ENCODE peak calls at places on chromosomes 7 and 10, in nine cellular contexts. One of them, this sample, is unnamed.

GRCh38 chr10:30422981-30423654 is 10.9 kb upstream of the MAP3K8 start:
- DNase-seq in GM04504: no peak
- DNase-seq in NCI-H1105: no peak
- DNase-seq in gastrocnemius medialis: peak
- DNase-seq in mesothelial cell of epicardium: peak
- DNase-seq in NB4: peak
- DNase-seq in GM20000: no peak
- DNase-seq in mesenteric fat pad: no peak
- DNase-seq in SK-MEL-5: no peak
- DNase-seq in this sample: peak

GRCh38 chr10:30430544-30431298 is 3.3 kb upstream of the MAP3K8 start:
- DNase-seq in SK-MEL-5: no peak
- DNase-seq in mesenteric fat pad: no peak
- DNase-seq in NCI-H1105: no peak
- DNase-seq in mesothelial cell of epicardium: no peak
- DNase-seq in GM20000: no peak
- DNase-seq in GM04504: no peak
- DNase-seq in NB4: peak
- DNase-seq in gastrocnemius medialis: no peak
- DNase-seq in this sample: no peak

GRCh38 chr10:86411281-86411841 is 44.8 kb upstream of the GRID1 start:
- DNase-seq in GM20000: peak
- DNase-seq in NCI-H1105: no peak
- DNase-seq in gastrocnemius medialis: no peak
- DNase-seq in GM04504: peak
- DNase-seq in SK-MEL-5: peak
- DNase-seq in mesothelial cell of epicardium: no peak
- DNase-seq in mesenteric fat pad: no peak
- DNase-seq in NB4: peak
- DNase-seq in this sample: peak

GRCh38 chr7:75639893-75640600 is 98.7 kb downstream of the HIP1 start:
- DNase-seq in GM04504: no peak
- DNase-seq in NB4: no peak
- DNase-seq in NCI-H1105: no peak
- DNase-seq in GM20000: no peak
- DNase-seq in SK-MEL-5: peak
- DNase-seq in gastrocnemius medialis: no peak
- DNase-seq in mesenteric fat pad: no peak
- DNase-seq in mesothelial cell of epicardium: no peak
- DNase-seq in this sample: peak

GRCh38 chr7:45196374-45196773 is 38.8 kb downstream of the RAMP3 start:
- DNase-seq in GM20000: peak
- DNase-seq in NB4: no peak
- DNase-seq in NCI-H1105: no peak
- DNase-seq in mesenteric fat pad: peak
- DNase-seq in mesothelial cell of epicardium: no peak
- DNase-seq in GM04504: no peak
- DNase-seq in gastrocnemius medialis: no peak
- DNase-seq in SK-MEL-5: no peak
- DNase-seq in this sample: no peak

GRCh38 chr7:14685112-14685511 is 217.4 kb downstream of the DGKB start:
- DNase-seq in NB4: no peak
- DNase-seq in mesenteric fat pad: no peak
- DNase-seq in mesothelial cell of epicardium: no peak
- DNase-seq in GM20000: no peak
- DNase-seq in GM04504: no peak
- DNase-seq in gastrocnemius medialis: no peak
- DNase-seq in NCI-H1105: no peak
- DNase-seq in SK-MEL-5: no peak
- DNase-seq in this sample: no peak

GRCh38 chr7:128407751-128408708 is 1.8 kb downstream of the IMPDH1 start:
- DNase-seq in mesothelial cell of epicardium: no peak
- DNase-seq in GM20000: no peak
- DNase-seq in gastrocnemius medialis: no peak
- DNase-seq in mesenteric fat pad: no peak
- DNase-seq in SK-MEL-5: no peak
- DNase-seq in NB4: peak
- DNase-seq in NCI-H1105: no peak
- DNase-seq in GM04504: no peak
- DNase-seq in this sample: no peak

GRCh38 chr10:5314866-5315265 is 49.9 kb upstream of the UCN3 start:
- DNase-seq in NB4: no peak
- DNase-seq in GM04504: no peak
- DNase-seq in mesothelial cell of epicardium: no peak
- DNase-seq in gastrocnemius medialis: no peak
- DNase-seq in SK-MEL-5: no peak
- DNase-seq in NCI-H1105: peak
- DNase-seq in GM20000: no peak
- DNase-seq in mesenteric fat pad: no peak
- DNase-seq in this sample: no peak

GRCh38 chr10:101367569-101368453 is 13.8 kb downstream of the BTRC start:
- DNase-seq in NCI-H1105: no peak
- DNase-seq in gastrocnemius medialis: no peak
- DNase-seq in SK-MEL-5: no peak
- DNase-seq in mesenteric fat pad: no peak
- DNase-seq in GM20000: no peak
- DNase-seq in GM04504: no peak
- DNase-seq in NB4: no peak
- DNase-seq in mesothelial cell of epicardium: no peak
- DNase-seq in this sample: peak

GRCh38 chr7:133482626-133483025 is 229.7 kb downstream of the EXOC4 start:
- DNase-seq in NB4: no peak
- DNase-seq in mesothelial cell of epicardium: no peak
- DNase-seq in NCI-H1105: no peak
- DNase-seq in mesenteric fat pad: no peak
- DNase-seq in gastrocnemius medialis: no peak
- DNase-seq in GM04504: no peak
- DNase-seq in SK-MEL-5: no peak
- DNase-seq in GM20000: no peak
- DNase-seq in this sample: no peak

GRCh38 chr7:8015095-8015745 is 46.6 kb downstream of the GLCCI1 start:
- DNase-seq in NB4: no peak
- DNase-seq in mesothelial cell of epicardium: no peak
- DNase-seq in gastrocnemius medialis: no peak
- DNase-seq in GM04504: no peak
- DNase-seq in mesenteric fat pad: no peak
- DNase-seq in SK-MEL-5: no peak
- DNase-seq in GM20000: no peak
- DNase-seq in NCI-H1105: no peak
- DNase-seq in this sample: no peak

GRCh38 chr10:9926003-9926402 is 1091.7 kb upstream of the CELF2 start:
- DNase-seq in mesothelial cell of epicardium: no peak
- DNase-seq in GM04504: no peak
- DNase-seq in SK-MEL-5: no peak
- DNase-seq in gastrocnemius medialis: no peak
- DNase-seq in NCI-H1105: no peak
- DNase-seq in GM20000: no peak
- DNase-seq in mesenteric fat pad: no peak
- DNase-seq in NB4: no peak
- DNase-seq in this sample: no peak

GRCh38 chr7:55965805-55966421 is 1.5 kb downstream of the NIPSNAP2 start:
- DNase-seq in mesothelial cell of epicardium: no peak
- DNase-seq in SK-MEL-5: no peak
- DNase-seq in GM04504: peak
- DNase-seq in mesenteric fat pad: no peak
- DNase-seq in NB4: no peak
- DNase-seq in gastrocnemius medialis: peak
- DNase-seq in GM20000: no peak
- DNase-seq in NCI-H1105: no peak
- DNase-seq in this sample: peak

GRCh38 chr10:124290095-124290795 is 128.5 kb downstream of the OAT start:
- DNase-seq in GM04504: no peak
- DNase-seq in mesenteric fat pad: peak
- DNase-seq in NB4: peak
- DNase-seq in mesothelial cell of epicardium: no peak
- DNase-seq in SK-MEL-5: no peak
- DNase-seq in gastrocnemius medialis: no peak
- DNase-seq in NCI-H1105: no peak
- DNase-seq in GM20000: peak
- DNase-seq in this sample: no peak

GRCh38 chr7:36265720-36266119 is 112.7 kb downstream of the EEPD1 start:
- DNase-seq in SK-MEL-5: no peak
- DNase-seq in mesothelial cell of epicardium: no peak
- DNase-seq in gastrocnemius medialis: no peak
- DNase-seq in NCI-H1105: no peak
- DNase-seq in NB4: peak
- DNase-seq in mesenteric fat pad: no peak
- DNase-seq in GM20000: no peak
- DNase-seq in GM04504: no peak
- DNase-seq in this sample: no peak

GRCh38 chr10:127254276-127254675 is 57.9 kb upstream of the INSYN2A start:
- DNase-seq in mesothelial cell of epicardium: no peak
- DNase-seq in GM04504: no peak
- DNase-seq in NB4: peak
- DNase-seq in GM20000: no peak
- DNase-seq in mesenteric fat pad: no peak
- DNase-seq in gastrocnemius medialis: no peak
- DNase-seq in SK-MEL-5: no peak
- DNase-seq in NCI-H1105: no peak
- DNase-seq in this sample: no peak

GRCh38 chr7:1110358-1110757 is 22.4 kb downstream of the GPER1 start:
- DNase-seq in NCI-H1105: no peak
- DNase-seq in NB4: no peak
- DNase-seq in mesothelial cell of epicardium: no peak
- DNase-seq in GM04504: no peak
- DNase-seq in gastrocnemius medialis: no peak
- DNase-seq in mesenteric fat pad: no peak
- DNase-seq in GM20000: no peak
- DNase-seq in SK-MEL-5: no peak
- DNase-seq in this sample: no peak

GRCh38 chr10:51521605-51522004 is 177.8 kb downstream of the CSTF2T start:
- DNase-seq in mesothelial cell of epicardium: no peak
- DNase-seq in GM20000: no peak
- DNase-seq in NCI-H1105: no peak
- DNase-seq in NB4: no peak
- DNase-seq in mesenteric fat pad: no peak
- DNase-seq in gastrocnemius medialis: no peak
- DNase-seq in GM04504: no peak
- DNase-seq in SK-MEL-5: no peak
- DNase-seq in this sample: no peak

GRCh38 chr7:18558503-18558902 is 63.0 kb downstream of the HDAC9 start:
- DNase-seq in mesothelial cell of epicardium: no peak
- DNase-seq in NB4: no peak
- DNase-seq in GM04504: no peak
- DNase-seq in NCI-H1105: no peak
- DNase-seq in GM20000: no peak
- DNase-seq in gastrocnemius medialis: no peak
- DNase-seq in SK-MEL-5: no peak
- DNase-seq in mesenteric fat pad: no peak
- DNase-seq in this sample: peak

GRCh38 chr7:124779194-124779593 is 13.6 kb upstream of the GPR37 start:
- DNase-seq in GM04504: no peak
- DNase-seq in gastrocnemius medialis: no peak
- DNase-seq in NCI-H1105: peak
- DNase-seq in mesenteric fat pad: no peak
- DNase-seq in SK-MEL-5: peak
- DNase-seq in NB4: no peak
- DNase-seq in GM20000: no peak
- DNase-seq in mesothelial cell of epicardium: no peak
- DNase-seq in this sample: no peak

GRCh38 chr7:80277434-80278427 is 143.1 kb downstream of the GNAI1 start:
- DNase-seq in GM04504: peak
- DNase-seq in gastrocnemius medialis: no peak
- DNase-seq in SK-MEL-5: peak
- DNase-seq in NCI-H1105: no peak
- DNase-seq in GM20000: no peak
- DNase-seq in mesothelial cell of epicardium: no peak
- DNase-seq in mesenteric fat pad: no peak
- DNase-seq in NB4: no peak
- DNase-seq in this sample: peak